ENCODE peak calls at places on chromosomes 6 and 20, in five cellular contexts. C is Right ventricle myocardium superior; P is testis; F is stimulated activated CD8-positive, alpha-beta memory T cell treated with anti-CD3 and anti-CD28 coated beads, Interleukin-15, amount 100 ng/mL, for 24 hours; V is cardiac muscle cell. L is an unnamed sample.

GRCh38 chr20:11891827-11892521 is 25.7 kb upstream of the BTBD3 start:
- DNase-seq in P (peak), C (peak), V (peak), F (no peak), L (peak)

GRCh38 chr6:57423468-57423867 is 106.0 kb downstream of the PRIM2 start:
- DNase-seq in F (no peak), V (no peak), C (no peak), P (no peak), L (no peak)

GRCh38 chr6:105276374-105276773 is 96.6 kb upstream of the POPDC3 start:
- DNase-seq in P (no peak), C (no peak), F (no peak), V (no peak), L (no peak)

GRCh38 chr6:106161893-106162292 is 75.8 kb downstream of the PRDM1 start:
- DNase-seq in P (no peak), F (no peak), V (no peak), C (no peak), L (no peak)

GRCh38 chr20:17036546-17036945 is 190.3 kb upstream of the PCSK2 start:
- DNase-seq in C (no peak), V (no peak), F (no peak), P (no peak), L (no peak)

GRCh38 chr6:139262519-139263300 is 29.1 kb downstream of the TXLNB start:
- DNase-seq in V (no peak), F (no peak), C (no peak), P (no peak), L (no peak)

GRCh38 chr6:2911171-2911570 is 8.1 kb upstream of the SERPINB9 start:
- DNase-seq in F (no peak), V (no peak), C (no peak), P (no peak), L (no peak)

GRCh38 chr20:39853664-39854063 is 835.4 kb downstream of the MAFB start:
- DNase-seq in C (no peak), P (no peak), V (no peak), F (no peak), L (no peak)

GRCh38 chr20:31698803-31699718 is 23.6 kb downstream of the BCL2L1 start:
- DNase-seq in F (no peak), P (peak), V (no peak), C (no peak), L (peak)

GRCh38 chr6:63864934-63865333 is 229.3 kb downstream of the PHF3 start:
- DNase-seq in P (no peak), V (no peak), F (no peak), C (no peak), L (no peak)

GRCh38 chr6:34912715-34913464 is 23.8 kb downstream of the ANKS1A start:
- DNase-seq in C (no peak), P (no peak), V (no peak), F (no peak), L (no peak)

GRCh38 chr20:35120012-35120701 is 27.0 kb downstream of the EDEM2 start:
- DNase-seq in P (no peak), F (no peak), V (no peak), C (no peak), L (no peak)

GRCh38 chr20:17905544-17905943 is 63.0 kb downstream of the SNX5 start:
- DNase-seq in C (no peak), P (no peak), F (no peak), V (no peak), L (no peak)

GRCh38 chr6:1832844-1833787 is 223.4 kb downstream of the FOXC1 start:
- DNase-seq in F (no peak), V (no peak), P (peak), C (peak), L (peak)

GRCh38 chr20:59667981-59668515 is 63.7 kb downstream of the PHACTR3 start:
- DNase-seq in F (no peak), C (no peak), P (no peak), V (no peak), L (no peak)

GRCh38 chr6:151869787-151870186 is 62.3 kb downstream of the ESR1 start:
- DNase-seq in F (no peak), C (no peak), P (no peak), V (no peak), L (no peak)

GRCh38 chr20:41003143-41003932 is 25.3 kb upstream of the TOP1 start:
- DNase-seq in V (no peak), C (peak), P (peak), F (peak), L (peak)

GRCh38 chr6:366972-367794 is 24.4 kb upstream of the IRF4 start:
- DNase-seq in F (no peak), P (no peak), V (no peak), C (no peak), L (no peak)

GRCh38 chr6:140178550-140179334 is 804.3 kb upstream of the CITED2 start:
- DNase-seq in F (no peak), C (no peak), P (no peak), V (no peak), L (no peak)

GRCh38 chr6:40715501-40716403 is 128.6 kb upstream of the LRFN2 start:
- DNase-seq in P (no peak), C (no peak), F (no peak), V (peak), L (no peak)

GRCh38 chr6:38110407-38111025 is 291.0 kb downstream of the ZFAND3 start:
- DNase-seq in F (no peak), P (no peak), C (peak), V (peak), L (peak)

GRCh38 chr20:51074062-51074461 is 51.2 kb upstream of the KCNG1 start:
- DNase-seq in F (no peak), C (no peak), P (no peak), V (no peak), L (no peak)

GRCh38 chr20:8934362-8934761 is 134.5 kb upstream of the PLCB4 start:
- DNase-seq in V (no peak), F (no peak), P (no peak), C (no peak), L (no peak)

GRCh38 chr20:52493177-52493711 is 301.7 kb upstream of the ZFP64 start:
- DNase-seq in P (no peak), C (no peak), F (no peak), V (peak), L (peak)

GRCh38 chr6:15946701-15947390 is 182.0 kb upstream of the MYLIP start:
- DNase-seq in P (no peak), V (no peak), F (no peak), C (no peak), L (no peak)

GRCh38 chr6:27608916-27609883 is 136.3 kb upstream of the ZNF184 start:
- DNase-seq in P (no peak), V (peak), C (no peak), F (no peak), L (peak)

GRCh38 chr6:71229466-71229865 is 59.1 kb upstream of the OGFRL1 start:
- DNase-seq in C (no peak), F (no peak), V (no peak), P (no peak), L (no peak)

GRCh38 chr6:41733707-41734665 is 1.4 kb downstream of the TFEB start:
- DNase-seq in P (peak), C (peak), V (peak), F (peak), L (peak)

GRCh38 chr20:36848677-36849076 is 27.3 kb upstream of the TLDC2 start:
- DNase-seq in C (no peak), V (no peak), F (no peak), P (no peak), L (no peak)

GRCh38 chr20:37926612-37927011 is 23.7 kb downstream of the VSTM2L start:
- DNase-seq in P (no peak), C (no peak), V (no peak), F (no peak), L (no peak)

GRCh38 chr6:7249391-7249790 is 63.6 kb downstream of the SSR1 start:
- DNase-seq in P (no peak), C (no peak), V (no peak), F (no peak), L (no peak)

GRCh38 chr6:31831350-31832215 is 4.0 kb downstream of the HSPA1B start:
- DNase-seq in F (no peak), V (no peak), P (no peak), C (no peak), L (no peak)

GRCh38 chr6:46947497-46947896 is 25.8 kb upstream of the ADGRF5 start:
- DNase-seq in P (no peak), C (no peak), F (no peak), V (no peak), L (peak)

GRCh38 chr6:158752613-158753012 is 66.6 kb downstream of the EZR start:
- DNase-seq in C (peak), V (no peak), F (no peak), P (no peak), L (no peak)

L was measured in lung microvascular endothelial cell.